ENCODE peak calls at places on chromosomes 4 and X, in eight cellular contexts. One of them, this sample, is unnamed.

GRCh38 chr4:3168029-3168428 is 80.9 kb upstream of the MSANTD1 start:
- DNase-seq in cardiac muscle cell: peak
- DNase-seq in psoas muscle: no peak
- DNase-seq in heart right ventricle: no peak
- DNase-seq in fibroblast of mammary gland: peak
- DNase-seq in left lung: no peak
- DNase-seq in astrocyte of the spinal cord: peak
- DNase-seq in stomach: no peak
- DNase-seq in this sample: no peak

GRCh38 chr4:1779588-1780382 is 13.3 kb upstream of the FGFR3 start:
- DNase-seq in cardiac muscle cell: no peak
- DNase-seq in psoas muscle: no peak
- DNase-seq in heart right ventricle: no peak
- DNase-seq in fibroblast of mammary gland: no peak
- DNase-seq in left lung: no peak
- DNase-seq in astrocyte of the spinal cord: no peak
- DNase-seq in stomach: no peak
- DNase-seq in this sample: no peak

GRCh38 chrX:115183980-115184379 is 5.2 kb upstream of the RBMXL3 start:
- DNase-seq in cardiac muscle cell: no peak
- DNase-seq in psoas muscle: no peak
- DNase-seq in heart right ventricle: no peak
- DNase-seq in fibroblast of mammary gland: peak
- DNase-seq in left lung: no peak
- DNase-seq in astrocyte of the spinal cord: no peak
- DNase-seq in stomach: no peak
- DNase-seq in this sample: no peak

GRCh38 chrX:44227981-44228380 is 115.5 kb downstream of the EFHC2 start:
- DNase-seq in cardiac muscle cell: no peak
- DNase-seq in psoas muscle: no peak
- DNase-seq in heart right ventricle: no peak
- DNase-seq in fibroblast of mammary gland: no peak
- DNase-seq in left lung: no peak
- DNase-seq in astrocyte of the spinal cord: no peak
- DNase-seq in stomach: no peak
- DNase-seq in this sample: no peak

GRCh38 chrX:78886550-78886949 is 58.6 kb upstream of the P2RY10 start:
- DNase-seq in cardiac muscle cell: peak
- DNase-seq in psoas muscle: no peak
- DNase-seq in heart right ventricle: no peak
- DNase-seq in fibroblast of mammary gland: peak
- DNase-seq in left lung: no peak
- DNase-seq in astrocyte of the spinal cord: peak
- DNase-seq in stomach: no peak
- DNase-seq in this sample: no peak

GRCh38 chr4:159060161-159060560 is 42.7 kb upstream of the RAPGEF2 start:
- DNase-seq in cardiac muscle cell: no peak
- DNase-seq in psoas muscle: no peak
- DNase-seq in heart right ventricle: peak
- DNase-seq in fibroblast of mammary gland: no peak
- DNase-seq in left lung: no peak
- DNase-seq in astrocyte of the spinal cord: no peak
- DNase-seq in stomach: no peak
- DNase-seq in this sample: no peak

GRCh38 chr4:107740381-107740780 is 20.3 kb upstream of the PAPSS1 start:
- DNase-seq in cardiac muscle cell: no peak
- DNase-seq in psoas muscle: no peak
- DNase-seq in heart right ventricle: no peak
- DNase-seq in fibroblast of mammary gland: no peak
- DNase-seq in left lung: no peak
- DNase-seq in astrocyte of the spinal cord: peak
- DNase-seq in stomach: no peak
- DNase-seq in this sample: no peak

GRCh38 chr4:129822708-129823504 is 727.0 kb downstream of the C4orf33 start:
- DNase-seq in cardiac muscle cell: peak
- DNase-seq in psoas muscle: peak
- DNase-seq in heart right ventricle: peak
- DNase-seq in fibroblast of mammary gland: peak
- DNase-seq in left lung: peak
- DNase-seq in astrocyte of the spinal cord: peak
- DNase-seq in stomach: no peak
- DNase-seq in this sample: no peak

GRCh38 chrX:33434256-33435092 is 223.1 kb upstream of the DMD start:
- DNase-seq in cardiac muscle cell: peak
- DNase-seq in psoas muscle: no peak
- DNase-seq in heart right ventricle: peak
- DNase-seq in fibroblast of mammary gland: peak
- DNase-seq in left lung: no peak
- DNase-seq in astrocyte of the spinal cord: peak
- DNase-seq in stomach: peak
- DNase-seq in this sample: peak

GRCh38 chr4:25930722-25931354 is 16.8 kb downstream of the SMIM20 start:
- DNase-seq in cardiac muscle cell: no peak
- DNase-seq in psoas muscle: no peak
- DNase-seq in heart right ventricle: no peak
- DNase-seq in fibroblast of mammary gland: no peak
- DNase-seq in left lung: no peak
- DNase-seq in astrocyte of the spinal cord: no peak
- DNase-seq in stomach: no peak
- DNase-seq in this sample: no peak

GRCh38 chr4:99722662-99723061 is 65.0 kb upstream of the C4orf54 start:
- DNase-seq in cardiac muscle cell: peak
- DNase-seq in psoas muscle: no peak
- DNase-seq in heart right ventricle: no peak
- DNase-seq in fibroblast of mammary gland: no peak
- DNase-seq in left lung: no peak
- DNase-seq in astrocyte of the spinal cord: no peak
- DNase-seq in stomach: no peak
- DNase-seq in this sample: no peak

GRCh38 chr4:99729186-99729585 is 71.6 kb upstream of the C4orf54 start:
- DNase-seq in cardiac muscle cell: no peak
- DNase-seq in psoas muscle: no peak
- DNase-seq in heart right ventricle: no peak
- DNase-seq in fibroblast of mammary gland: no peak
- DNase-seq in left lung: no peak
- DNase-seq in astrocyte of the spinal cord: no peak
- DNase-seq in stomach: no peak
- DNase-seq in this sample: no peak

GRCh38 chr4:99722006-99722405 is 64.4 kb upstream of the C4orf54 start:
- DNase-seq in cardiac muscle cell: no peak
- DNase-seq in psoas muscle: no peak
- DNase-seq in heart right ventricle: no peak
- DNase-seq in fibroblast of mammary gland: no peak
- DNase-seq in left lung: no peak
- DNase-seq in astrocyte of the spinal cord: no peak
- DNase-seq in stomach: no peak
- DNase-seq in this sample: no peak

GRCh38 chr4:99720206-99720605 is 62.6 kb upstream of the C4orf54 start:
- DNase-seq in cardiac muscle cell: no peak
- DNase-seq in psoas muscle: no peak
- DNase-seq in heart right ventricle: no peak
- DNase-seq in fibroblast of mammary gland: no peak
- DNase-seq in left lung: no peak
- DNase-seq in astrocyte of the spinal cord: no peak
- DNase-seq in stomach: no peak
- DNase-seq in this sample: no peak

GRCh38 chr4:99723555-99724450 is 66.2 kb upstream of the C4orf54 start:
- DNase-seq in cardiac muscle cell: no peak
- DNase-seq in psoas muscle: peak
- DNase-seq in heart right ventricle: peak
- DNase-seq in fibroblast of mammary gland: peak
- DNase-seq in left lung: peak
- DNase-seq in astrocyte of the spinal cord: peak
- DNase-seq in stomach: peak
- DNase-seq in this sample: no peak
- TF ChIP-seq CTCF in cardiac muscle cell: peak
- TF ChIP-seq CTCF in psoas muscle: no peak
- TF ChIP-seq CTCF in heart right ventricle: no peak
- TF ChIP-seq CTCF in fibroblast of mammary gland: peak
- TF ChIP-seq CTCF in left lung: no peak
- TF ChIP-seq CTCF in astrocyte of the spinal cord: no peak
- TF ChIP-seq CTCF in stomach: no peak
- TF ChIP-seq CTCF in this sample: no peak

GRCh38 chr4:86031927-86032326 is 327.9 kb downstream of the MAPK10 start:
- DNase-seq in cardiac muscle cell: no peak
- DNase-seq in psoas muscle: no peak
- DNase-seq in heart right ventricle: no peak
- DNase-seq in fibroblast of mammary gland: peak
- DNase-seq in left lung: no peak
- DNase-seq in astrocyte of the spinal cord: no peak
- DNase-seq in stomach: no peak
- DNase-seq in this sample: no peak

GRCh38 chr4:86034616-86035015 is 325.2 kb downstream of the MAPK10 start:
- DNase-seq in cardiac muscle cell: no peak
- DNase-seq in psoas muscle: no peak
- DNase-seq in heart right ventricle: no peak
- DNase-seq in fibroblast of mammary gland: no peak
- DNase-seq in left lung: no peak
- DNase-seq in astrocyte of the spinal cord: no peak
- DNase-seq in stomach: no peak
- DNase-seq in this sample: no peak

GRCh38 chr4:86032476-86033022 is 327.3 kb downstream of the MAPK10 start:
- DNase-seq in cardiac muscle cell: peak
- DNase-seq in psoas muscle: peak
- DNase-seq in heart right ventricle: no peak
- DNase-seq in fibroblast of mammary gland: peak
- DNase-seq in left lung: no peak
- DNase-seq in astrocyte of the spinal cord: peak
- DNase-seq in stomach: no peak
- DNase-seq in this sample: no peak

GRCh38 chr4:86035688-86036087 is 324.2 kb downstream of the MAPK10 start:
- DNase-seq in cardiac muscle cell: no peak
- DNase-seq in psoas muscle: no peak
- DNase-seq in heart right ventricle: no peak
- DNase-seq in fibroblast of mammary gland: peak
- DNase-seq in left lung: no peak
- DNase-seq in astrocyte of the spinal cord: peak
- DNase-seq in stomach: no peak
- DNase-seq in this sample: no peak

GRCh38 chr4:86033171-86033570 is 326.7 kb downstream of the MAPK10 start:
- DNase-seq in cardiac muscle cell: peak
- DNase-seq in psoas muscle: peak
- DNase-seq in heart right ventricle: peak
- DNase-seq in fibroblast of mammary gland: peak
- DNase-seq in left lung: peak
- DNase-seq in astrocyte of the spinal cord: peak
- DNase-seq in stomach: peak
- DNase-seq in this sample: no peak
- TF ChIP-seq CTCF in cardiac muscle cell: peak
- TF ChIP-seq CTCF in psoas muscle: no peak
- TF ChIP-seq CTCF in heart right ventricle: no peak
- TF ChIP-seq CTCF in fibroblast of mammary gland: no peak
- TF ChIP-seq CTCF in left lung: no peak
- TF ChIP-seq CTCF in astrocyte of the spinal cord: no peak
- TF ChIP-seq CTCF in stomach: no peak
- TF ChIP-seq CTCF in this sample: no peak

GRCh38 chr4:35725131-35725530 is 519.2 kb downstream of the ARAP2 start:
- DNase-seq in cardiac muscle cell: no peak
- DNase-seq in psoas muscle: no peak
- DNase-seq in heart right ventricle: no peak
- DNase-seq in fibroblast of mammary gland: no peak
- DNase-seq in left lung: no peak
- DNase-seq in astrocyte of the spinal cord: no peak
- DNase-seq in stomach: no peak
- DNase-seq in this sample: no peak
- TF ChIP-seq CTCF in cardiac muscle cell: no peak
- TF ChIP-seq CTCF in psoas muscle: no peak
- TF ChIP-seq CTCF in heart right ventricle: no peak
- TF ChIP-seq CTCF in fibroblast of mammary gland: no peak
- TF ChIP-seq CTCF in left lung: no peak
- TF ChIP-seq CTCF in astrocyte of the spinal cord: no peak
- TF ChIP-seq CTCF in stomach: no peak
- TF ChIP-seq CTCF in this sample: peak

GRCh38 chrX:112874140-112874539 is 33.5 kb upstream of the AMOT start:
- DNase-seq in cardiac muscle cell: no peak
- DNase-seq in psoas muscle: no peak
- DNase-seq in heart right ventricle: no peak
- DNase-seq in fibroblast of mammary gland: peak
- DNase-seq in left lung: no peak
- DNase-seq in astrocyte of the spinal cord: no peak
- DNase-seq in stomach: no peak
- DNase-seq in this sample: no peak
- TF ChIP-seq CTCF in cardiac muscle cell: peak
- TF ChIP-seq CTCF in psoas muscle: peak
- TF ChIP-seq CTCF in heart right ventricle: peak
- TF ChIP-seq CTCF in fibroblast of mammary gland: no peak
- TF ChIP-seq CTCF in left lung: no peak
- TF ChIP-seq CTCF in astrocyte of the spinal cord: peak
- TF ChIP-seq CTCF in stomach: no peak
- TF ChIP-seq CTCF in this sample: peak

GRCh38 chr4:149884046-149884445 is 68.4 kb upstream of the IQCM start:
- DNase-seq in cardiac muscle cell: no peak
- DNase-seq in psoas muscle: no peak
- DNase-seq in heart right ventricle: peak
- DNase-seq in fibroblast of mammary gland: peak
- DNase-seq in left lung: no peak
- DNase-seq in astrocyte of the spinal cord: no peak
- DNase-seq in stomach: no peak
- DNase-seq in this sample: no peak
- TF ChIP-seq CTCF in cardiac muscle cell: no peak
- TF ChIP-seq CTCF in psoas muscle: no peak
- TF ChIP-seq CTCF in heart right ventricle: no peak
- TF ChIP-seq CTCF in fibroblast of mammary gland: no peak
- TF ChIP-seq CTCF in left lung: no peak
- TF ChIP-seq CTCF in astrocyte of the spinal cord: no peak
- TF ChIP-seq CTCF in stomach: no peak
- TF ChIP-seq CTCF in this sample: no peak

GRCh38 chrX:112642349-112642748 is 37.4 kb downstream of the LHFPL1 start:
- DNase-seq in cardiac muscle cell: peak
- DNase-seq in psoas muscle: no peak
- DNase-seq in heart right ventricle: peak
- DNase-seq in fibroblast of mammary gland: peak
- DNase-seq in left lung: no peak
- DNase-seq in astrocyte of the spinal cord: peak
- DNase-seq in stomach: peak
- DNase-seq in this sample: peak
- TF ChIP-seq CTCF in cardiac muscle cell: peak
- TF ChIP-seq CTCF in psoas muscle: peak
- TF ChIP-seq CTCF in heart right ventricle: peak
- TF ChIP-seq CTCF in fibroblast of mammary gland: peak
- TF ChIP-seq CTCF in left lung: peak
- TF ChIP-seq CTCF in astrocyte of the spinal cord: peak
- TF ChIP-seq CTCF in stomach: peak
- TF ChIP-seq CTCF in this sample: peak

This sample was measured in neural crest cell.